ENCODE peak calls at places on chromosomes 7 and 10, in seven cellular contexts. One of them, this sample, is unnamed.

GRCh38 chr10:13727574-13727973 is 140.8 kb downstream of the PRPF18 start:
- DNase-seq in progenitor cell of endocrine pancreas: no peak
- DNase-seq in AG20443: no peak
- DNase-seq in CD8-positive, alpha-beta memory T cell: no peak
- DNase-seq in tibial artery: no peak
- DNase-seq in central memory CD4-positive, alpha-beta T cell: no peak
- DNase-seq in effector memory CD8-positive, alpha-beta T cell: no peak
- DNase-seq in this sample: no peak

GRCh38 chr7:95549818-95550529 is 46.3 kb downstream of the PDK4 start:
- DNase-seq in progenitor cell of endocrine pancreas: no peak
- DNase-seq in AG20443: peak
- DNase-seq in CD8-positive, alpha-beta memory T cell: no peak
- DNase-seq in tibial artery: peak
- DNase-seq in central memory CD4-positive, alpha-beta T cell: no peak
- DNase-seq in effector memory CD8-positive, alpha-beta T cell: no peak
- DNase-seq in this sample: no peak

GRCh38 chr10:71228875-71229720 is 16.7 kb downstream of the UNC5B start:
- DNase-seq in progenitor cell of endocrine pancreas: no peak
- DNase-seq in AG20443: no peak
- DNase-seq in CD8-positive, alpha-beta memory T cell: no peak
- DNase-seq in tibial artery: no peak
- DNase-seq in central memory CD4-positive, alpha-beta T cell: no peak
- DNase-seq in effector memory CD8-positive, alpha-beta T cell: no peak
- DNase-seq in this sample: no peak

GRCh38 chr7:55488804-55489340 is 83.4 kb downstream of the VOPP1 start:
- DNase-seq in progenitor cell of endocrine pancreas: no peak
- DNase-seq in AG20443: no peak
- DNase-seq in CD8-positive, alpha-beta memory T cell: no peak
- DNase-seq in tibial artery: no peak
- DNase-seq in central memory CD4-positive, alpha-beta T cell: no peak
- DNase-seq in effector memory CD8-positive, alpha-beta T cell: no peak
- DNase-seq in this sample: no peak

GRCh38 chr10:77644557-77645243 is 7.1 kb upstream of the KCNMA1 start:
- DNase-seq in progenitor cell of endocrine pancreas: no peak
- DNase-seq in AG20443: no peak
- DNase-seq in CD8-positive, alpha-beta memory T cell: no peak
- DNase-seq in tibial artery: no peak
- DNase-seq in central memory CD4-positive, alpha-beta T cell: no peak
- DNase-seq in effector memory CD8-positive, alpha-beta T cell: no peak
- DNase-seq in this sample: no peak

GRCh38 chr10:89167915-89168314 is 39.2 kb downstream of the CH25H start:
- DNase-seq in progenitor cell of endocrine pancreas: no peak
- DNase-seq in AG20443: no peak
- DNase-seq in CD8-positive, alpha-beta memory T cell: no peak
- DNase-seq in tibial artery: no peak
- DNase-seq in central memory CD4-positive, alpha-beta T cell: no peak
- DNase-seq in effector memory CD8-positive, alpha-beta T cell: no peak
- DNase-seq in this sample: no peak

GRCh38 chr7:5681979-5682546 is 99.4 kb downstream of the RNF216 start:
- DNase-seq in progenitor cell of endocrine pancreas: no peak
- DNase-seq in AG20443: no peak
- DNase-seq in CD8-positive, alpha-beta memory T cell: no peak
- DNase-seq in tibial artery: peak
- DNase-seq in central memory CD4-positive, alpha-beta T cell: peak
- DNase-seq in effector memory CD8-positive, alpha-beta T cell: no peak
- DNase-seq in this sample: no peak

GRCh38 chr7:125555921-125556320 is 626.3 kb upstream of the POT1 start:
- DNase-seq in progenitor cell of endocrine pancreas: no peak
- DNase-seq in AG20443: no peak
- DNase-seq in CD8-positive, alpha-beta memory T cell: no peak
- DNase-seq in tibial artery: no peak
- DNase-seq in central memory CD4-positive, alpha-beta T cell: no peak
- DNase-seq in effector memory CD8-positive, alpha-beta T cell: no peak
- DNase-seq in this sample: no peak

GRCh38 chr7:13897825-13898224 is 91.6 kb downstream of the ETV1 start:
- DNase-seq in progenitor cell of endocrine pancreas: no peak
- DNase-seq in AG20443: no peak
- DNase-seq in CD8-positive, alpha-beta memory T cell: no peak
- DNase-seq in tibial artery: no peak
- DNase-seq in central memory CD4-positive, alpha-beta T cell: no peak
- DNase-seq in effector memory CD8-positive, alpha-beta T cell: no peak
- DNase-seq in this sample: no peak

GRCh38 chr7:13839063-13839462 is 150.4 kb downstream of the ETV1 start:
- DNase-seq in progenitor cell of endocrine pancreas: no peak
- DNase-seq in AG20443: no peak
- DNase-seq in CD8-positive, alpha-beta memory T cell: no peak
- DNase-seq in tibial artery: no peak
- DNase-seq in central memory CD4-positive, alpha-beta T cell: no peak
- DNase-seq in effector memory CD8-positive, alpha-beta T cell: no peak
- DNase-seq in this sample: no peak

GRCh38 chr7:12638851-12639467 is 48.5 kb upstream of the ARL4A start:
- DNase-seq in progenitor cell of endocrine pancreas: no peak
- DNase-seq in AG20443: peak
- DNase-seq in CD8-positive, alpha-beta memory T cell: peak
- DNase-seq in tibial artery: no peak
- DNase-seq in central memory CD4-positive, alpha-beta T cell: peak
- DNase-seq in effector memory CD8-positive, alpha-beta T cell: no peak
- DNase-seq in this sample: peak

GRCh38 chr7:5387711-5388245 is 35.9 kb downstream of the TNRC18 start:
- DNase-seq in progenitor cell of endocrine pancreas: no peak
- DNase-seq in AG20443: no peak
- DNase-seq in CD8-positive, alpha-beta memory T cell: no peak
- DNase-seq in tibial artery: no peak
- DNase-seq in central memory CD4-positive, alpha-beta T cell: no peak
- DNase-seq in effector memory CD8-positive, alpha-beta T cell: no peak
- DNase-seq in this sample: no peak

GRCh38 chr7:150845471-150845870 is 6.8 kb upstream of the AOC1 start:
- DNase-seq in progenitor cell of endocrine pancreas: no peak
- DNase-seq in AG20443: no peak
- DNase-seq in CD8-positive, alpha-beta memory T cell: no peak
- DNase-seq in tibial artery: no peak
- DNase-seq in central memory CD4-positive, alpha-beta T cell: no peak
- DNase-seq in effector memory CD8-positive, alpha-beta T cell: no peak
- DNase-seq in this sample: no peak

GRCh38 chr7:10106609-10107008 is 867.1 kb upstream of the PHF14 start:
- DNase-seq in progenitor cell of endocrine pancreas: no peak
- DNase-seq in AG20443: no peak
- DNase-seq in CD8-positive, alpha-beta memory T cell: no peak
- DNase-seq in tibial artery: no peak
- DNase-seq in central memory CD4-positive, alpha-beta T cell: no peak
- DNase-seq in effector memory CD8-positive, alpha-beta T cell: no peak
- DNase-seq in this sample: no peak

GRCh38 chr10:103355906-103356599 is 5.1 kb upstream of the PCGF6 start:
- DNase-seq in progenitor cell of endocrine pancreas: no peak
- DNase-seq in AG20443: no peak
- DNase-seq in CD8-positive, alpha-beta memory T cell: no peak
- DNase-seq in tibial artery: no peak
- DNase-seq in central memory CD4-positive, alpha-beta T cell: no peak
- DNase-seq in effector memory CD8-positive, alpha-beta T cell: no peak
- DNase-seq in this sample: no peak

This sample was measured in Caco-2.